ENCODE peak calls at places on chromosomes 16 and 17, in ten cellular contexts. L is dorsolateral prefrontal cortex; B is CD4-positive, alpha-beta T cell; M is fibroblast of villous mesenchyme; W is AG10803; S is lung; V is BJ; J is osteocyte; D is MCF 10A; P is endothelial cell. Z is an unnamed sample.

GRCh38 chr17:16314189-16314588 is 39.1 kb downstream of the CENPV start:
- DNase-seq in M (peak; percentile 24), B (no peak), W (no peak), J (no peak), P (no peak), L (no peak), S (no peak), V (no peak), D (no peak), Z (no peak)

GRCh38 chr17:37609170-37610040 is at the start of gene SYNRG:
- DNase-seq in B (peak; percentile 94), S (peak; percentile 94), P (peak; percentile 99), D (peak; percentile 95), L (peak; percentile 97), V (peak; percentile 76), J (peak; percentile 100), M (peak; percentile 96), W (peak; percentile 95), Z (peak; percentile 94)

GRCh38 chr17:2017274-2017941 is 7.7 kb downstream of the RTN4RL1 start:
- DNase-seq in L (no peak), J (no peak), P (no peak), V (no peak), W (no peak), S (no peak), B (no peak), M (no peak), D (no peak), Z (no peak)

GRCh38 chr17:34249497-34249877 is 5.6 kb upstream of the CCL2 start:
- DNase-seq in M (no peak), W (no peak), D (no peak), L (no peak), V (no peak), B (no peak), J (no peak), P (no peak), S (no peak), Z (no peak)

GRCh38 chr16:67856927-67857546 is 9.5 kb upstream of the CENPT start:
- DNase-seq in B (no peak), S (no peak), D (no peak), W (no peak), L (no peak), J (no peak), M (no peak), V (no peak), P (no peak), Z (no peak)

GRCh38 chr16:87971933-87972332 is 20.7 kb downstream of the BANP start:
- DNase-seq in W (no peak), D (no peak), M (no peak), S (no peak), P (no peak), L (no peak), J (no peak), V (no peak), B (no peak), Z (no peak)

GRCh38 chr16:57299009-57299718 is 14.7 kb upstream of the PLLP start:
- DNase-seq in S (peak; percentile 63), P (no peak), D (peak; percentile 76), W (no peak), L (no peak), J (no peak), M (no peak), B (no peak), V (peak; percentile 17), Z (peak; percentile 47)

GRCh38 chr16:2761472-2761871 is 9.0 kb downstream of the SRRM2 start:
- DNase-seq in P (no peak), V (no peak), J (no peak), M (no peak), W (no peak), S (no peak), D (no peak), B (no peak), L (no peak), Z (no peak)

GRCh38 chr17:409848-410673 is 57.5 kb upstream of the RPH3AL start:
- DNase-seq in P (peak; percentile 100), L (peak; percentile 93), D (peak; percentile 99), V (peak; percentile 97), M (peak; percentile 97), B (peak; percentile 99), S (peak; percentile 98), J (peak; percentile 100), W (peak; percentile 95), Z (peak; percentile 100)
- TF ChIP-seq CTCF in P (peak; percentile 11), L (no peak), D (no peak), V (no peak), M (no peak), B (no peak), S (no peak), J (no peak), W (no peak), Z (no peak)

GRCh38 chr17:8574687-8575086 is 55.8 kb downstream of the MYH10 start:
- DNase-seq in D (no peak), V (no peak), J (no peak), P (no peak), B (no peak), S (no peak), L (no peak), M (peak; percentile 32), W (no peak), Z (no peak)

GRCh38 chr17:8576895-8577294 is 53.6 kb downstream of the MYH10 start:
- DNase-seq in W (no peak), V (no peak), S (no peak), D (no peak), P (no peak), L (no peak), B (no peak), J (no peak), M (no peak), Z (no peak)

GRCh38 chr17:8577868-8578267 is 52.7 kb downstream of the MYH10 start:
- DNase-seq in L (no peak), J (no peak), D (no peak), B (no peak), V (no peak), M (no peak), W (no peak), S (no peak), P (no peak), Z (no peak)

DNA sequence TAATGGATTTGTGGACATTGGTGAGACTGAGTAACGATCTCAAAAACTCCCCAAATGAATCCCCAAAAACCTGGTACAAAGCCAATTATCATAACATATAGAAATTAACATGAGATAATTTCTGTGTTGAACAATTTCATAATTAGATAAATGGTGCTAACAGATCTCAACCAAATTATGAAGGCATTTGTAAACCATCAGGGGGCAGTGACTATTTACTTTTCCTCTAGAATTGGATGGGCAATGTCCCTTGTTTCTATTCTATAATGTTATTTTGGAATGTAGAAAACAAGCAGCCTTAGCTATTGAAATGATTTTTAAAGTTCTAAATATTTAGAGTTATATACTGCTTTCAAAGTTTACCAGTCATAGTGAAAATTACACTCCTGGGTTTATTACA is 57.8 kb downstream of the MYH10 start:
- DNase-seq in D (peak; percentile 8), W (peak; percentile 21), V (no peak), P (no peak), J (no peak), B (no peak), M (peak; percentile 19), L (no peak), S (no peak), Z (no peak)
- TF ChIP-seq CTCF in D (peak; percentile 15), W (peak; percentile 45), V (peak; percentile 27), P (no peak), J (peak; percentile 55), B (peak; percentile 39), M (peak; percentile 22), L (no peak), S (no peak), Z (peak; percentile 44)

GRCh38 chr17:3723556-3724372 is at the start of gene HASPIN:
- DNase-seq in B (peak; percentile 91), V (no peak), D (peak; percentile 92), W (peak; percentile 82), M (peak; percentile 89), P (peak; percentile 95), J (peak; percentile 97), S (peak; percentile 91), L (peak; percentile 81), Z (peak; percentile 93)

GRCh38 chr17:3724373-3725077 is 822 bp downstream of the HASPIN start:
- DNase-seq in J (no peak), L (no peak), D (peak; percentile 4), S (no peak), W (no peak), P (peak; percentile 24), V (no peak), B (no peak), M (no peak), Z (no peak)

GRCh38 chr17:3727041-3727440 is 3.3 kb downstream of the HASPIN start:
- DNase-seq in J (no peak), M (no peak), W (no peak), D (no peak), P (no peak), S (no peak), V (no peak), B (no peak), L (no peak), Z (no peak)

GRCh38 chr17:3722716-3723115 is 987 bp upstream of the HASPIN start:
- DNase-seq in S (no peak), W (peak; percentile 65), V (no peak), B (no peak), P (no peak), M (no peak), J (no peak), D (peak; percentile 25), L (no peak), Z (no peak)

DNA sequence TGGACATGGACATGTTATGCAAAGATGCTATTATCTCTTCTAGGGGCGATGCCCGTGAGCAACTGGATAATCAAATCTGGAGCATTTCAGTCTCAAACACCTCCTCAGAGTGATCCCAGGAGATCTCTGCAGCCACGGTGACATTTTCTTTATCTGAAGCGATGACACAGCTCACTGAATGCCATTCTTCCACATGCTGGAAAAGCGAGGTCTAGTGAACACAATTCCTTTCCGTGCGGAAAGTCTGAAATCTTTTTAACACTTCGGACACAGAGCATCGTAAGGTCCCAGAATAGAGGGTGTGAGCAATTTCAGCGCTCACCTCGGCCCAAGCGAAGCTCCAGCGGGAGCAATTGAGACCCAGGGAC is 531 bp upstream of the HASPIN start:
- DNase-seq in D (no peak), P (no peak), W (no peak), S (no peak), M (no peak), V (no peak), J (no peak), B (no peak), L (no peak), Z (no peak)
- TF ChIP-seq CTCF in D (no peak), P (no peak), W (no peak), S (no peak), M (no peak), V (no peak), J (no peak), B (no peak), L (no peak), Z (no peak)

GRCh38 chr16:75208861-75209505 is 2.0 kb upstream of the CTRB2 start:
- DNase-seq in W (no peak), S (no peak), L (no peak), V (no peak), D (no peak), B (no peak), M (no peak), J (no peak), P (no peak), Z (no peak)

GRCh38 chr16:75204410-75204758 is 2.6 kb downstream of the CTRB2 start:
- DNase-seq in S (no peak), D (no peak), W (no peak), P (no peak), J (no peak), B (no peak), M (no peak), L (no peak), V (no peak), Z (no peak)

GRCh38 chr16:75207831-75208230 is 870 bp upstream of the CTRB2 start:
- DNase-seq in W (no peak), J (no peak), D (no peak), S (no peak), B (no peak), M (no peak), V (no peak), L (no peak), P (no peak), Z (no peak)

GRCh38 chr16:75208242-75208825 is 1.4 kb upstream of the CTRB2 start:
- DNase-seq in W (no peak), L (no peak), S (no peak), P (no peak), B (no peak), J (no peak), D (no peak), V (no peak), M (no peak), Z (no peak)

GRCh38 chr16:75206749-75207451 is at the start of gene CTRB2:
- DNase-seq in M (no peak), D (no peak), P (no peak), V (no peak), L (no peak), B (no peak), S (no peak), J (no peak), W (no peak), Z (no peak)
- TF ChIP-seq CTCF in M (no peak), D (no peak), P (no peak), V (no peak), L (no peak), B (no peak), S (no peak), J (no peak), W (no peak), Z (no peak)

Z was measured in neural crest cell.